ENCODE peak calls at places on chromosome 16, in nine cellular contexts. N, X, U, K, G, L, T, V and F are unnamed samples. For H3K9me3, the result is how much of the 10 kb centered on the place peaks cover.

GRCh38 chr16:75550211-75550662 is 5.8 kb downstream of the TMEM231 start:
- DNase-seq in K (no peak), X (peak), N (peak), V (peak), T (no peak), L (peak), U (no peak), G (no peak), F (peak)

GRCh38 chr16:72094266-72094610 is 591 bp downstream of the DHX38 start:
- DNase-seq in L (no peak), V (no peak), G (no peak), N (no peak), T (no peak), X (no peak), K (no peak), U (no peak), F (no peak)

GRCh38 chr16:74485916-74486315 is 64.6 kb upstream of the CLEC18B start:
- DNase-seq in L (no peak), U (no peak), G (no peak), X (no peak), K (no peak), N (no peak), T (no peak), V (no peak), F (no peak)

GRCh38 chr16:12113581-12114375 is 137.2 kb downstream of the SNX29 start:
- DNase-seq in K (no peak), X (peak), L (no peak), U (no peak), T (no peak), N (no peak), G (no peak), V (no peak), F (no peak)

GRCh38 chr16:88647178-88648070 is 3.4 kb downstream of the CYBA start:
- DNase-seq in U (no peak), T (no peak), X (no peak), N (no peak), K (no peak), G (no peak), L (no peak), V (peak), F (no peak)

GRCh38 chr16:50998411-50998810 is 152.7 kb downstream of the SALL1 start:
- DNase-seq in L (no peak), X (no peak), U (no peak), V (no peak), K (no peak), T (no peak), N (no peak), G (no peak), F (no peak)

GRCh38 chr16:86355538-86355937 is 154.8 kb upstream of the FOXF1 start:
- DNase-seq in U (no peak), L (no peak), G (no peak), X (peak), N (no peak), K (no peak), T (peak), V (no peak), F (peak)

GRCh38 chr16:70691223-70692129 is 5.6 kb upstream of the MTSS2 start:
- DNase-seq in N (peak), T (peak), V (peak), U (no peak), X (peak), K (no peak), G (no peak), L (peak), F (peak)

GRCh38 chr16:69613283-69614154 is 47.8 kb downstream of the NFAT5 start:
- DNase-seq in L (peak), X (peak), G (no peak), T (peak), K (no peak), V (no peak), N (no peak), U (no peak), F (peak)

GRCh38 chr16:52435573-52435972 is 111.4 kb downstream of the TOX3 start:
- DNase-seq in L (no peak), U (no peak), G (no peak), V (no peak), T (no peak), N (no peak), K (peak), X (no peak), F (no peak)

GRCh38 chr16:47492428-47493357 is 31.6 kb downstream of the PHKB start:
- DNase-seq in G (no peak), U (no peak), X (peak), V (peak), L (peak), N (peak), K (no peak), T (peak), F (peak)

GRCh38 chr16:48911700-48912099 is 301.7 kb upstream of the N4BP1 start:
- DNase-seq in V (no peak), G (no peak), K (no peak), U (no peak), N (no peak), L (no peak), T (peak), X (no peak), F (peak)

GRCh38 chr16:72552675-72553074 is 380.7 kb upstream of the PMFBP1 start:
- DNase-seq in N (no peak), K (no peak), T (peak), X (no peak), G (no peak), U (no peak), L (no peak), V (no peak), F (no peak)

GRCh38 chr16:82892327-82892726 is 265.6 kb downstream of the CDH13 start:
- DNase-seq in V (no peak), N (no peak), U (no peak), T (peak), G (no peak), K (no peak), L (no peak), X (peak), F (no peak)

GRCh38 chr16:29719063-29719462 is 26.7 kb downstream of the C16orf54 start:
- DNase-seq in L (no peak), K (no peak), G (no peak), U (no peak), N (no peak), X (no peak), V (peak), T (no peak), F (no peak)

GRCh38 chr16:12062343-12063003 is 85.9 kb downstream of the SNX29 start:
- DNase-seq in U (no peak), X (peak), K (no peak), L (no peak), V (peak), G (no peak), N (peak), T (peak), F (peak)

GRCh38 chr16:89489731-89490385 is 503 bp downstream of the ANKRD11 start:
- DNase-seq in N (no peak), V (no peak), L (no peak), K (no peak), X (no peak), G (peak), T (no peak), U (no peak), F (no peak)

GRCh38 chr16:68901910-68902309 is 58.6 kb downstream of the TANGO6 start:
- DNase-seq in K (no peak), N (no peak), T (peak), V (no peak), X (no peak), U (no peak), L (no peak), G (no peak), F (peak)

GRCh38 chr16:87580855-87581261 is 21.4 kb upstream of the JPH3 start:
- DNase-seq in K (no peak), N (no peak), L (no peak), V (peak), X (peak), G (no peak), T (no peak), U (no peak), F (peak)

GRCh38 chr16:11052080-11052808 is 107.9 kb downstream of the CLEC16A start:
- DNase-seq in L (no peak), U (no peak), N (no peak), V (no peak), K (no peak), G (no peak), X (no peak), T (no peak), F (peak)

GRCh38 chr16:56203052-56203451 is 11.8 kb downstream of the GNAO1 start:
- DNase-seq in U (peak), L (peak), X (peak), V (peak), N (no peak), G (peak), K (no peak), T (no peak), F (peak)

GRCh38 chr16:56547120-56547948 is 17.5 kb upstream of the MT4 start:
- DNase-seq in L (no peak), T (no peak), N (no peak), G (no peak), U (no peak), K (peak), V (no peak), X (peak), F (peak)

GRCh38 chr16:6204941-6205340 is 1107.3 kb upstream of the EEF2KMT start:
- DNase-seq in K (no peak), G (no peak), U (no peak), T (no peak), L (no peak), V (no peak), X (no peak), N (no peak), F (no peak)

GRCh38 chr16:67146523-67147357 is 4.1 kb downstream of the B3GNT9 start:
- DNase-seq in L (no peak), U (no peak), V (no peak), K (no peak), N (no peak), T (peak), G (no peak), X (no peak), F (no peak)

GRCh38 chr16:15509593-15510520 is 75.5 kb downstream of the BMERB1 start:
- DNase-seq in U (no peak), V (no peak), G (no peak), K (no peak), L (no peak), T (no peak), N (no peak), X (peak), F (peak)

GRCh38 chr16:15907863-15908478 is 19.6 kb upstream of the CEP20 start:
- DNase-seq in T (no peak), K (peak), G (no peak), L (peak), N (no peak), V (no peak), U (no peak), X (peak), F (peak)

GRCh38 chr16:66328282-66328681 is 38.2 kb upstream of the CDH5 start:
- DNase-seq in V (no peak), N (no peak), T (no peak), L (no peak), U (no peak), G (no peak), K (no peak), X (no peak), F (no peak)

GRCh38 chr16:75029854-75030253 is 31.0 kb downstream of the ZNRF1 start:
- DNase-seq in X (peak), G (no peak), V (no peak), K (no peak), N (no peak), L (peak), U (no peak), T (peak), F (peak)

GRCh38 chr16:66547101-66547989 is 2.6 kb downstream of the TK2 start:
- DNase-seq in L (no peak), U (no peak), K (no peak), N (no peak), X (no peak), T (no peak), G (no peak), V (no peak), F (no peak)

GRCh38 chr16:29898786-29899515 is 399 bp downstream of the SEZ6L2 start:
- DNase-seq in U (no peak), X (peak), K (peak), N (no peak), V (no peak), L (no peak), G (no peak), T (peak), F (no peak)

GRCh38 chr16:81181013-81181720 is 57.3 kb upstream of the BCO1 start:
- DNase-seq in G (no peak), U (no peak), K (peak), T (peak), N (peak), V (peak), L (peak), X (peak), F (peak)

GRCh38 chr16:50244504-50245416 is 21.6 kb upstream of the ADCY7 start:
- DNase-seq in L (no peak), N (no peak), U (no peak), K (no peak), V (no peak), T (no peak), X (no peak), G (no peak), F (no peak)

GRCh38 chr16:49932449-49932848 is 76.5 kb upstream of the ZNF423 start:
- DNase-seq in G (no peak), V (no peak), N (no peak), K (no peak), L (no peak), T (no peak), U (no peak), X (no peak), F (no peak)

GRCh38 chr16:3292604-3293003 is 9.3 kb downstream of the ZNF263 start:
- DNase-seq in T (peak), V (no peak), K (no peak), L (no peak), N (no peak), X (no peak), U (no peak), G (no peak), F (peak)

GRCh38 chr16:3289998-3290673 is 6.8 kb downstream of the ZNF263 start:
- DNase-seq in N (no peak), U (no peak), L (no peak), K (no peak), V (no peak), G (no peak), X (no peak), T (no peak), F (no peak)

GRCh38 chr16:3295783-3296182 is 9.4 kb downstream of the TIGD7 start:
- DNase-seq in K (no peak), V (no peak), X (no peak), T (no peak), U (no peak), N (no peak), G (no peak), L (no peak), F (no peak)

DNA sequence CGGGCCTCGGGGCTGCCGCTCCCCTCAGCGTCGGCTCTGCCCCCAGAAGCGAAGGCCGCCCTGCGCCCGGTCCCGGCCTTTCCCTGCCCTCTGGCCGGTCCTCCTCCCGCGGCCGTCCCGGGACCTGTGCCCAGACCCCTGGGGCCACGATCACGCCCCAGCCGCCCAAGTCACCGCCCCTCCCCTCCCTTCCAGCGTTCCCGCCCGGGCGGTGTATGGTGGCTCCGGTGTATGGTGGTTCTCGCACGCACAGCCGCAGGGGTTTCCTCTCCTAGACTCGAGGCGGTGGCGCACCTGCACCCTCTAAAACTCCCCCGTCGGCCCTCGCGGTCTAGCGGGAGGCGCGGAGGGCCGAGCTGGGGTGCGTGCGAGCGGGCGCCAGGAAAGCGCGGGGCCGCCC is 10.0 kb downstream of the TIGD7 start:
- DNase-seq in T (no peak), N (no peak), K (no peak), G (no peak), X (no peak), L (no peak), U (no peak), V (no peak), F (no peak)
- H3K9me3 ChIP-seq in T (half or more), N (half or more), K (half or more), G (under half), X (half or more), L (under half), U (half or more), V (under half), F (under half)

DNA sequence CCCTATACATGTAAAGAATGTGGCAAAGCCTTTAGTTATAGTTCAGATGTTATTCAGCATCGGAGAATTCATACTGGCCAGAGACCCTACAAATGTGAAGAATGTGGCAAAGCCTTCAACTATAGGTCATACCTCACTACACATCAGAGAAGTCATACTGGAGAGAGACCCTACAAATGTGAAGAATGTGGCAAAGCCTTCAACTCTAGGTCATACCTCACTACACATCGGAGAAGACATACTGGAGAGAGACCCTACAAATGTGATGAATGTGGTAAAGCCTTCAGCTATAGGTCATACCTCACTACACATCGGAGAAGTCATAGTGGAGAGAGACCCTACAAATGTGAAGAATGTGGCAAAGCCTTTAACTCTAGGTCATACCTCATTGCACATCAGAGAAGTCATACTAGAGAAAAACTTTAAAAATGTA is 42.5 kb downstream of the ZNF267 start:
- DNase-seq in T (no peak), N (no peak), G (no peak), K (no peak), U (no peak), X (no peak), L (no peak), V (no peak), F (no peak)
- H3K9me3 ChIP-seq in T (half or more), N (half or more), G (half or more), K (half or more), U (half or more), X (half or more), L (half or more), V (under half), F (under half)

GRCh38 chr16:20129375-20129774 is 55.7 kb upstream of the GPR139 start:
- DNase-seq in U (no peak), G (no peak), T (no peak), V (no peak), K (no peak), N (no peak), X (no peak), L (no peak), F (no peak)
- H3K9me3 ChIP-seq in U (under half), G (under half), T (under half), V (under half), K (under half), N (under half), X (under half), L (under half), F (under half)

GRCh38 chr16:22678311-22678710 is 135.7 kb upstream of the HS3ST2 start:
- DNase-seq in L (no peak), V (no peak), U (no peak), N (no peak), X (no peak), K (no peak), T (no peak), G (no peak), F (no peak)

GRCh38 chr16:22675745-22676540 is 138.0 kb upstream of the HS3ST2 start:
- DNase-seq in U (no peak), X (no peak), K (no peak), N (no peak), V (no peak), L (no peak), G (no peak), T (no peak), F (no peak)

GRCh38 chr16:22673463-22673862 is 140.5 kb upstream of the HS3ST2 start:
- DNase-seq in V (no peak), G (no peak), N (no peak), K (no peak), T (no peak), U (no peak), X (no peak), L (no peak), F (no peak)

GRCh38 chr16:22674832-22675191 is 139.2 kb upstream of the HS3ST2 start:
- DNase-seq in X (no peak), T (no peak), U (no peak), V (no peak), N (no peak), K (no peak), L (no peak), G (no peak), F (no peak)

DNA sequence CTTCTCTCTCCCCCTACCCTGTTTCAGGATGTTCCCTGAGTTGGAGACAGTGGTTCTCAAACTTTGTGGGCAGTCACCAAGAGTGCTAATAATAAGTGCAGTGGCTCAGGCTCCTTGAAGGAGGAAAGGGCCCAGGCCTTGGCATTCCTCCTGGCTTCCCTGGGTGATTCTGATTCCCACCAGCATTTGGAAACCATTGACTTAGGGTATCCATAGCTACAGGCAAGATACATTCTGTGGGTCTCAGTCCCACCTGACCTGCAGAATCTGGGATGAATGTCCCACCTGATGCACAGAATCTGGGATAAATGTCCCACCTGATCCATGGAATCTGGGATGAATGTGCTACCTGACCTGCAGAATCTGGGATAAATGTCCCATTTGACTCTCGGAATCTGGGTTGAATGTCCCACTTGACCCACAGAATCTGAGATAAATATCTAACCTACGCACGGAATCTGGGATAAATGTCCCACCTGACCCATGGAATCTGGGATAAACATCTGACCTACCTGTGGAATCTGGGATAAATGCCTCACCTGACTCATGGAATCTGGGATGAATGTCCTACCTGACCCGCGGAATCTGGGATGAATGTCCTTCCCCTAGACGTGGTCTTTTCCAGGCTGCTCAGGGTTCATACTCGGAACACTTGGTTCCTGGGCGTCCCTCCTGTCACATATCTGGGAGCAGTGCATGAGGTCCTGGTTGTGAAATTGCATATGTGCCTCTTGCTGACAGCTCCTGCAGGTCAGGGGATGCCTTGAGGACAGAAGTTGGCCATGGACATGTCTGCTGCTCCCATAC is 136.7 kb upstream of the HS3ST2 start:
- DNase-seq in T (no peak), K (no peak), U (no peak), L (no peak), N (no peak), G (no peak), X (no peak), V (no peak), F (no peak)
- H3K9me3 ChIP-seq in T (under half), K (under half), U (under half), L (under half), N (under half), G (under half), X (under half), V (under half), F (under half)